ENCODE peak calls at places on chromosomes 12 and 14, in ten cellular contexts. K is heart left ventricle; I is AG09309; M is astrocyte of the spinal cord; U is CD4-positive, alpha-beta T cell; F is left ventricle myocardium inferior; G is dorsolateral prefrontal cortex; Z is HFFc6; O is MM.1S; X is tibial nerve. Q is an unnamed sample.

GRCh38 chr12:26400627-26401026 is 205.3 kb downstream of the SSPN start:
- DNase-seq in X (no peak), U (no peak), G (no peak), F (no peak), Z (no peak), I (no peak), O (no peak), M (no peak), K (no peak), Q (no peak)

GRCh38 chr14:33475623-33476022 is 475.3 kb downstream of the EGLN3 start:
- DNase-seq in O (no peak), K (no peak), Z (no peak), X (no peak), I (no peak), U (no peak), F (no peak), G (peak), M (peak), Q (no peak)

GRCh38 chr12:29889737-29890136 is 106.0 kb upstream of the TMTC1 start:
- DNase-seq in X (peak), G (no peak), Z (no peak), I (no peak), M (peak), O (no peak), F (peak), K (no peak), U (no peak), Q (no peak)

GRCh38 chr12:171743-172705 is 41.9 kb downstream of the SLC6A12 start:
- DNase-seq in Z (no peak), O (no peak), G (no peak), K (peak), X (no peak), U (no peak), F (no peak), I (no peak), M (no peak), Q (no peak)

GRCh38 chr14:90941705-90942104 is 118.7 kb downstream of the RPS6KA5 start:
- DNase-seq in M (no peak), G (no peak), K (no peak), I (no peak), X (no peak), F (no peak), Z (no peak), O (no peak), U (no peak), Q (no peak)

GRCh38 chr14:21791749-21792148 is 118.1 kb upstream of the OR4E1 start:
- DNase-seq in K (no peak), I (no peak), U (no peak), O (no peak), X (no peak), Z (no peak), M (no peak), G (no peak), F (no peak), Q (no peak)

GRCh38 chr12:64237382-64237781 is 15.3 kb upstream of the KICS2 start:
- DNase-seq in X (no peak), M (no peak), U (no peak), Z (no peak), F (no peak), G (no peak), I (no peak), O (no peak), K (no peak), Q (no peak)

GRCh38 chr12:52249041-52249461 is 16.0 kb downstream of the KRT7 start:
- DNase-seq in X (no peak), Z (no peak), M (no peak), O (no peak), K (no peak), F (peak), I (no peak), G (peak), U (no peak), Q (no peak)

GRCh38 chr14:102574840-102575478 is 17.5 kb upstream of the RCOR1 start:
- DNase-seq in K (no peak), U (no peak), M (no peak), F (no peak), Z (no peak), G (no peak), I (no peak), O (no peak), X (no peak), Q (no peak)

GRCh38 chr12:128823216-128823915 is 392 bp downstream of the SLC15A4 start:
- DNase-seq in O (peak), U (no peak), G (no peak), X (no peak), F (peak), I (no peak), Z (no peak), K (no peak), M (no peak), Q (peak)

GRCh38 chr12:28951941-28952340 is 197.1 kb upstream of the FAR2 start:
- DNase-seq in G (no peak), U (no peak), Z (no peak), M (no peak), O (no peak), F (no peak), K (no peak), I (no peak), X (no peak), Q (no peak)

GRCh38 chr14:102902086-102902485 is 20.4 kb upstream of the AMN start:
- DNase-seq in I (no peak), X (no peak), F (no peak), M (no peak), Z (no peak), G (no peak), U (no peak), K (no peak), O (no peak), Q (peak)

GRCh38 chr14:36207500-36207899 is 31.0 kb upstream of the PTCSC3 start:
- DNase-seq in X (no peak), K (no peak), F (no peak), I (no peak), G (no peak), Z (no peak), U (no peak), M (no peak), O (no peak), Q (no peak)

GRCh38 chr12:3453266-3453862 is 37.6 kb upstream of the PRMT8 start:
- DNase-seq in K (no peak), G (no peak), M (no peak), U (no peak), O (no peak), X (no peak), I (no peak), Z (no peak), F (no peak), Q (no peak)

GRCh38 chr12:114655934-114656697 is 27.9 kb downstream of the TBX3 start:
- DNase-seq in F (no peak), X (no peak), M (peak), Z (no peak), G (no peak), O (no peak), U (no peak), I (no peak), K (no peak), Q (no peak)

DNA sequence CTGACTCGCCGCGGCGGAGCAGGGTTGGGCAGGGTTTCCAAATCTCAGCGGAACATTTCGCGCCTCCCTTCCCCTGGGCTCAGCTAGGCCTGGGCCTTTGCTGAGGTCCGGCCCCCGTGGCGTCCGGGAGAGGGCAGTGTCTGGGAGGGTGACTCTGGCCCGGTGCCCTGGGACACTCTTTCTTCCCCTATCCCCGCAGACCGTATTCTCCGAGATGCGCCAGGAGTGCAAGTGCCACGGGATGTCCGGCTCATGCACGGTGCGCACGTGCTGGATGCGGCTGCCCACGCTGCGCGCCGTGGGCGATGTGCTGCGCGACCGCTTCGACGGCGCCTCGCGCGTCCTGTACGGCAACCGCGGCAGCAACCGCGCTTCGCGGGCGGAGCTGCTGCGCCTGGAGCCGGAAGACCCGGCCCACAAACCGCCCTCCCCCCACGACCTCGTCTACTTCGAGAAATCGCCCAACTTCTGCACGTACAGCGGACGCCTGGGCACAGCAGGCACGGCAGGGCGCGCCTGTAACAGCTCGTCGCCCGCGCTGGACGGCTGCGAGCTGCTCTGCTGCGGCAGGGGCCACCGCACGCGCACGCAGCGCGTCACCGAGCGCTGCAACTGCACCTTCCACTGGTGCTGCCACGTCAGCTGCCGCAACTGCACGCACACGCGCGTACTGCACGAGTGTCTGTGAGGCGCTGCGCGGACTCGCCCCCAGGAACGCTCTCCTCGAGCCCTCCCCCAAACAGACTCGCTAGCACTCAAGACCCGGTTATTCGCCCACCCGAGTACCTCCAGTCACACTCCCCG is 3.0 kb downstream of the WNT1 start:
- DNase-seq in Z (no peak), I (no peak), O (no peak), F (no peak), U (no peak), K (no peak), G (peak), M (no peak), X (no peak), Q (peak)
- TF ChIP-seq CTCF in Z (peak), I (peak), O (peak), F (peak), U (no peak), K (no peak), G (no peak), M (no peak), X (no peak), Q (peak)

GRCh38 chr14:25484194-25484593 is 434.2 kb upstream of the STXBP6 start:
- DNase-seq in K (no peak), Z (no peak), X (no peak), G (no peak), U (no peak), M (no peak), I (no peak), F (no peak), O (no peak), Q (no peak)
- TF ChIP-seq CTCF in K (no peak), Z (no peak), X (no peak), G (peak), U (no peak), M (no peak), I (no peak), F (no peak), O (no peak), Q (no peak)

DNA sequence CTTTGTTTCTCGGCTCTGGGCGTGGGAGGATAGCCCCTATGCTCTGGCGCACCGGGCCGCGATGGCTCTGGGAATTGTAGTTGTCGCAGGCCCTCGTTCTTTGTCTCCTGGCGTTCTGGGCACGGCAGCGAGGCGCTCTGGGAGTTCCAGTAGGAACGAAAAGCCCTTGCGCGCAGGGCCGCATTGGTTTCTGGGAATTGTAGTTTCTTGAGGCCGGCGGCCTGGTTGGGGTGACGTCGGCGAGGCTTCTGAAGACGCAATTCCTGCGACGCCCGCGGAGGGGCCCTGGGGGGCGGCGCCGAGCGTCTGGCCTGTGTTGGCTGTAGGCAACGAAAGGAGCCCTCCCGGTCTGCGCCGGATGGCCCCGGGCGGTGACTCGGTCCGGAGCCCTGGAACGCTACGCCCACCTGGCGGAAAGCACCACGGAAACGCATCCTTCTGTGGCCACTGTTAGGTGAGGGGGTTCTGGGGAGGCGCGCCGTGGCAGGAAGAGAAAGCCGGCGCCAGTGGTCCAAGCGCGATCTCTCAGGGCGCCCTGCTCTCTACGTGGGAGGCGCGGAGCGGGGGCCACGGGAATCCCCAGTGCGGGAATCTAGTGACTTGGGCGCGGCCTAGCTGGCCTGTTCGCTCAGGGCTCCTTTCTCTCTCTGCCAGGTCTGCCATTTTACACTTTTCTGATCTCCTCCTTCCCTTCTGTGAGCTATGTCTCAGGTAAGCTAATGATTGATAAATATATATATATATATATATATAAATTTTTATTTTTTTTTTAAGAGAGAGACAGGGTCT is at the start of gene ZNF140:
- DNase-seq in K (peak), X (peak), G (peak), F (peak), Z (peak), M (peak), I (peak), U (peak), O (peak), Q (peak)
- TF ChIP-seq CTCF in K (peak), X (peak), G (no peak), F (peak), Z (peak), M (no peak), I (peak), U (peak), O (no peak), Q (no peak)

GRCh38 chr14:92199763-92200162 is 78.0 kb downstream of the CPSF2 start:
- DNase-seq in K (no peak), F (no peak), X (no peak), I (no peak), O (no peak), U (no peak), G (no peak), M (no peak), Z (no peak), Q (no peak)
- TF ChIP-seq CTCF in K (no peak), F (no peak), X (no peak), I (no peak), O (no peak), U (no peak), G (no peak), M (no peak), Z (no peak), Q (no peak)

GRCh38 chr12:110857528-110857927 is 10.7 kb downstream of the CCDC63 start:
- DNase-seq in I (no peak), X (no peak), M (no peak), U (no peak), K (no peak), O (no peak), F (no peak), Z (no peak), G (no peak), Q (no peak)

GRCh38 chr12:110856517-110856916 is 9.7 kb downstream of the CCDC63 start:
- DNase-seq in I (no peak), O (no peak), G (no peak), Z (no peak), M (no peak), F (no peak), K (no peak), X (no peak), U (no peak), Q (no peak)

GRCh38 chr12:110860833-110861291 is 14.1 kb downstream of the CCDC63 start:
- DNase-seq in M (no peak), U (no peak), F (no peak), Z (no peak), X (no peak), O (no peak), K (no peak), G (no peak), I (no peak), Q (no peak)

GRCh38 chr12:110861729-110862128 is 14.9 kb downstream of the CCDC63 start:
- DNase-seq in U (no peak), M (no peak), F (no peak), X (no peak), G (no peak), K (no peak), I (no peak), O (no peak), Z (no peak), Q (no peak)

GRCh38 chr12:110858848-110859247 is 12.1 kb downstream of the CCDC63 start:
- DNase-seq in U (no peak), Z (no peak), X (no peak), K (no peak), I (no peak), F (no peak), O (no peak), M (no peak), G (no peak), Q (no peak)
- TF ChIP-seq CTCF in U (no peak), Z (no peak), X (no peak), K (no peak), I (no peak), F (no peak), O (no peak), M (no peak), G (no peak), Q (no peak)

GRCh38 chr12:89949457-89950195 is 241.0 kb upstream of the ATP2B1 start:
- DNase-seq in F (no peak), M (peak), X (no peak), G (no peak), I (peak), K (no peak), O (no peak), U (peak), Z (peak), Q (peak)
- TF ChIP-seq CTCF in F (peak), M (peak), X (no peak), G (no peak), I (peak), K (no peak), O (no peak), U (peak), Z (peak), Q (no peak)